ENCODE peak calls at places on chromosomes 13 and 19, in four cellular contexts. One of them, this sample, is unnamed.

GRCh38 chr19:41341669-41342490 is 11.8 kb downstream of the TGFB1 start:
- DNase-seq in lower lobe of right lung: no peak
- DNase-seq in CD8-positive, alpha-beta memory T cell: no peak
- DNase-seq in endothelial cell: no peak
- DNase-seq in this sample: peak

GRCh38 chr13:29543230-29544215 is 52.0 kb downstream of the SLC7A1 start:
- DNase-seq in lower lobe of right lung: no peak
- DNase-seq in CD8-positive, alpha-beta memory T cell: no peak
- DNase-seq in endothelial cell: no peak
- DNase-seq in this sample: no peak

GRCh38 chr19:3186891-3187661 is 1.3 kb downstream of the NCLN start:
- DNase-seq in CD8-positive, alpha-beta memory T cell: no peak
- DNase-seq in endothelial cell: no peak
- DNase-seq in lower lobe of right lung: no peak
- DNase-seq in this sample: no peak

GRCh38 chr13:67223024-67223423 is 7.1 kb downstream of the PCDH9 start:
- DNase-seq in CD8-positive, alpha-beta memory T cell: no peak
- DNase-seq in endothelial cell: no peak
- DNase-seq in lower lobe of right lung: no peak
- DNase-seq in this sample: no peak

GRCh38 chr19:38970664-38971532 is 4.6 kb downstream of the FBXO17 start:
- DNase-seq in lower lobe of right lung: no peak
- DNase-seq in CD8-positive, alpha-beta memory T cell: no peak
- DNase-seq in endothelial cell: no peak
- DNase-seq in this sample: no peak

GRCh38 chr13:90201198-90201597 is 1146.3 kb upstream of the MIR17HG start:
- DNase-seq in CD8-positive, alpha-beta memory T cell: no peak
- DNase-seq in lower lobe of right lung: no peak
- DNase-seq in endothelial cell: no peak
- DNase-seq in this sample: no peak

GRCh38 chr19:3778899-3779723 is 7.1 kb downstream of the MATK start:
- DNase-seq in lower lobe of right lung: no peak
- DNase-seq in CD8-positive, alpha-beta memory T cell: no peak
- DNase-seq in endothelial cell: no peak
- DNase-seq in this sample: no peak

GRCh38 chr13:98181106-98181815 is 4.2 kb upstream of the RNF113B start:
- DNase-seq in CD8-positive, alpha-beta memory T cell: no peak
- DNase-seq in lower lobe of right lung: no peak
- DNase-seq in endothelial cell: no peak
- DNase-seq in this sample: no peak

GRCh38 chr19:2064788-2065524 is 13.9 kb upstream of the MKNK2 start:
- DNase-seq in lower lobe of right lung: no peak
- DNase-seq in CD8-positive, alpha-beta memory T cell: no peak
- DNase-seq in endothelial cell: no peak
- DNase-seq in this sample: no peak

This sample was measured in WTC11.